ENCODE peak calls at places on chromosomes 12 and 14, in nine cellular contexts. H is AG10803, B is esophagus squamous epithelium, R is cardiac fibroblast, F is neural progenitor cell, U is foreskin fibroblast, L is Caco-2, M is K562, V is dorsolateral prefrontal cortex. S is an unnamed sample.

GRCh38 chr14:31934767-31935266 is 142.3 kb upstream of the ARHGAP5 start:
- DNase-seq in H (peak; percentile 58), B (no peak), R (peak; percentile 71), F (peak; percentile 69), U (peak; percentile 35), L (peak; percentile 74), M (peak; percentile 34), V (no peak), S (peak; percentile 78)

GRCh38 chr12:31007153-31007495 is 66.5 kb upstream of the DDX11 start:
- DNase-seq in H (no peak), B (no peak), R (no peak), F (no peak), U (no peak), L (no peak), M (no peak), V (no peak), S (no peak)

GRCh38 chr12:43957732-43958131 is 121.9 kb downstream of the TMEM117 start:
- DNase-seq in H (peak; percentile 69), B (no peak), R (peak; percentile 69), F (peak; percentile 59), U (peak; percentile 39), L (no peak), M (peak; percentile 17), V (no peak), S (peak; percentile 34)

GRCh38 chr14:101456246-101457159 is 104.8 kb upstream of the DIO3 start:
- DNase-seq in H (no peak), B (no peak), R (no peak), F (peak; percentile 80), U (no peak), L (no peak), M (no peak), V (no peak), S (no peak)

GRCh38 chr14:37056473-37056872 is 115.9 kb downstream of the SLC25A21 start:
- DNase-seq in H (peak; percentile 52), B (no peak), R (no peak), F (no peak), U (no peak), L (no peak), M (peak; percentile 9), V (no peak), S (no peak)

GRCh38 chr12:20350495-20350894 is 17.8 kb upstream of the PDE3A start:
- DNase-seq in H (peak; percentile 8), B (no peak), R (peak; percentile 80), F (no peak), U (no peak), L (no peak), M (no peak), V (no peak), S (peak; percentile 41)

GRCh38 chr12:28814246-28814645 is 334.8 kb upstream of the FAR2 start:
- DNase-seq in H (no peak), B (no peak), R (no peak), F (no peak), U (no peak), L (no peak), M (no peak), V (no peak), S (no peak)

GRCh38 chr14:71150737-71151136 is 243.5 kb downstream of the PCNX1 start:
- DNase-seq in H (no peak), B (no peak), R (no peak), F (no peak), U (no peak), L (no peak), M (no peak), V (no peak), S (no peak)

GRCh38 chr14:69879175-69880047 is at the start of gene SMOC1:
- DNase-seq in H (no peak), B (no peak), R (peak; percentile 11), F (peak; percentile 95), U (peak; percentile 48), L (no peak), M (peak; percentile 16), V (peak; percentile 63), S (no peak)

GRCh38 chr12:108773798-108774788 is 42.8 kb upstream of the CORO1C start:
- DNase-seq in H (peak; percentile 90), B (no peak), R (peak; percentile 94), F (peak; percentile 22), U (peak; percentile 77), L (no peak), M (no peak), V (peak; percentile 89), S (peak; percentile 83)

GRCh38 chr12:30515351-30515750 is 180.3 kb downstream of the IPO8 start:
- DNase-seq in H (no peak), B (no peak), R (peak; percentile 64), F (peak; percentile 55), U (peak; percentile 2), L (no peak), M (no peak), V (no peak), S (peak; percentile 34)

DNA sequence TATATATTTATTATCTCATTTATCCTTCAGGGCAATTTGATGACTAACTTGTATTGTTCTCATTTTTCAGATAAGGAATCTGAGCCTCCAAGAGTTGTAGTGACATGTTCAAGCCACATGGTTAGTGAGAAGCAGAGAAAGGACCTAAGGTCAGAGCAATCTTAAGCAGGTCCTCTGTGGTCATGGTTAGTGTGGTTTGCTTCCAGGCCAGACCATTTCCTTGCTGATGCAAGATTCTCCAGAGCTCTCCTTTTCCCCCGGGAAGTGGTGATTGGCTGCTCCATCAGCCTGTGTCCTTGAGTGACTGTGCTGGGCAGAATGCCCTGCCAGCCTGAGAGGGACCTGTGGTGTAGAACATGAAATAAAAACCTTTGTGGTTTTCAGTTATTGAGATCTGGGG is 141.3 kb downstream of the KTN1 start:
- DNase-seq in H (peak; percentile 93), B (no peak), R (peak; percentile 94), F (no peak), U (peak; percentile 88), L (no peak), M (no peak), V (no peak), S (peak; percentile 84)
- TF ChIP-seq CTCF in H (no peak), B (no peak), R (peak; percentile 11), F (no peak), U (no peak), L (no peak), M (no peak), V (no peak), S (no peak)

DNA sequence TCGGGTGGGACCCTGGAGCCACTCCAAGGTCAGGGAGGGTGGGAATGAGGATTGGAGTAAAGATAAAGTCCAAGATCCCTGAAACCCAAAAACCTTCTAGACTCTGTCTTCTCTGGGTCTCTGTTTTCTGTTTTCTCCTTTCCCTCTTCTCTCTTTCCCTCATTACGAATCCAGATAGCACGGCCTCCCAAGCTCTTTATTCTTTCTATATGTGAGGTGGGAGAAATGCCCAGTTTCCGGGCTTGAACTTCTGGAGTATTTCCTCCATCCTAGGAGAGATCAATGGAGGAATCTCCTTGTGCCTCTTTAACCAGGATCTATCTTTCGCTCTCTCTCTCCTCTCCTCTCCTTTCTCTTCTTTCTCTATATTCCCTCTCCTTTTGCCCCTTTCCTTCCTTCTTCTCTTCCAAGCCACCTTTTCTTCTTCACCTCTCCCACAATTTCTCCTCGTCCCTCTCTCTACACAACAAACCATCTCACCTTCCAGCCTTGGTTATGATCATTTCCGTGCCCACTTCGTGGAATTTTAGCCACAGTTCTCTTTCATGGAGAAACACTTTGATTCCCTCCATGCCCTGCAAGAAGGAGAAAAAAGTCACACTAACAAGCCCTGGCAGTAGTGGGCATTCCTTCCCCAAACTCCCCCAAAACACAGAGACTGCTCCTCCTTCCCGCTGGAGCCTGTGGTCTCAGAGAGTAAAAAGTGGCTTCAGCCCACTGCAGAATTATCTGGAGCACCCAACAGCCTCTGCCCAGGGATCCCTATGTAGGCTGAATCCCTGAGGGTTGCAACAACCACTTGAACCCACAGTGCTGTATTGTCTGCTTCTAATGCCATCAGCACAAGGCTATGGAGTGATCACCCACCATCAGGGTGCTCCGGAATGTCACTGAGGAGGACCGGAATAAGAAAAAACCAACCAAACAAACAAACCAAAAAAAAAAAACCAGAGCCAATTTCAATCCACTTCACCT is 4.3 kb downstream of the TBX5 start:
- DNase-seq in H (no peak), B (no peak), R (no peak), F (no peak), U (no peak), L (no peak), M (no peak), V (no peak), S (no peak)
- H3K4me3 ChIP-seq in H (peak overlapping the region; percentile 44), B (no peak overlapping the region), R (no peak overlapping the region), F (no peak overlapping the region), U (peak overlapping the region; percentile 91), L (no peak overlapping the region), M (no peak overlapping the region), V (no peak overlapping the region), S (peak overlapping the region; percentile 30)

DNA sequence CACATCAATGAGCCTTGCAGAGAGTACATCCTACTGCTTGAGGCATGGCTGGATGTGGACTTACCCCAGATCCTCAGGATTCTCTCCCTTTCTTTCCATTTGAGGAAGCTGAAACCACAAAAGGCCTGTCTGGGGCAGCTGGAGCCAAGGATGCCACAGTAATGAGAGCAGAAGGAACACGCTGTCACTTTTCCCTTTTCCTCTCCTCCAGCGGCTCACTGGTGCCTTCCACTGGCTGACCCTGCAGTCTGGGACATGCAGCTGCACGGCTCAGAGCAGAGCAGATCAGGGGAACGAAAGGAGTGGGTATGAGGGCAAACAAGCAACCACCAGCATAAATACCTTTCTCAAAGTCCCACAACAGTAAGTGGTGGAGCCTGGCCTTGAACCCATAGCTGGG is 78.2 kb downstream of the GAS2L3 start:
- DNase-seq in H (peak; percentile 21), B (no peak), R (no peak), F (peak; percentile 28), U (no peak), L (no peak), M (no peak), V (no peak), S (no peak)
- TF ChIP-seq CTCF in H (no peak), B (no peak), R (no peak), F (peak; percentile 25), U (no peak), L (no peak), M (no peak), V (no peak), S (no peak)

GRCh38 chr14:105418269-105419054 is 1.2 kb upstream of the MTA1 start:
- DNase-seq in H (no peak), B (no peak), R (no peak), F (no peak), U (no peak), L (no peak), M (no peak), V (no peak), S (no peak)
- H3K4me3 ChIP-seq in H (peak overlapping the region; percentile 79), B (no peak overlapping the region), R (peak overlapping the region; percentile 76), F (peak overlapping the region; percentile 84), U (peak overlapping the region; percentile 77), L (peak overlapping the region; percentile 79), M (peak overlapping the region; percentile 54), V (no peak overlapping the region), S (peak overlapping the region; percentile 74)

GRCh38 chr12:22670762-22671161 is 45.8 kb downstream of the ETNK1 start:
- DNase-seq in H (peak; percentile 33), B (no peak), R (peak; percentile 38), F (no peak), U (no peak), L (no peak), M (no peak), V (no peak), S (no peak)
- TF ChIP-seq CTCF in H (peak; percentile 38), B (no peak), R (peak; percentile 21), F (peak; percentile 11), U (peak; percentile 14), L (no peak), M (no peak), V (peak; percentile 42), S (peak; percentile 28)

GRCh38 chr14:23181453-23181852 is 2.0 kb downstream of the SLC7A8 start:
- DNase-seq in H (no peak), B (no peak), R (no peak), F (no peak), U (no peak), L (no peak), M (no peak), V (no peak), S (no peak)
- H3K4me3 ChIP-seq in H (no peak overlapping the region), B (peak overlapping the region; percentile 3), R (no peak overlapping the region), F (peak overlapping the region; percentile 79), U (peak overlapping the region; percentile 75), L (no peak overlapping the region), M (no peak overlapping the region), V (peak overlapping the region; percentile 58), S (no peak overlapping the region)

S was measured in fibroblast of villous mesenchyme.